ENCODE peak calls at places on chromosomes 3 and 15, in nine cellular contexts. One of them, this sample, is unnamed.

GRCh38 chr3:128072454-128073184 is 20.4 kb downstream of the SEC61A1 start:
- DNase-seq in OCI-LY7: no peak
- DNase-seq in heart right ventricle: no peak
- DNase-seq in fibroblast of the aortic adventitia: no peak
- DNase-seq in CD8-positive, alpha-beta T cell: no peak
- DNase-seq in mesendoderm: no peak
- DNase-seq in HCT116: no peak
- DNase-seq in Peyer's patch: no peak
- DNase-seq in lower leg skin: no peak
- DNase-seq in this sample: no peak

GRCh38 chr3:170611746-170612145 is 25.9 kb upstream of the SLC7A14 start:
- DNase-seq in fibroblast of the aortic adventitia: no peak
- DNase-seq in HCT116: no peak
- DNase-seq in heart right ventricle: no peak
- DNase-seq in Peyer's patch: no peak
- DNase-seq in lower leg skin: no peak
- DNase-seq in OCI-LY7: no peak
- DNase-seq in mesendoderm: no peak
- DNase-seq in CD8-positive, alpha-beta T cell: no peak
- DNase-seq in this sample: no peak

GRCh38 chr15:88810449-88810848 is 7.2 kb downstream of the ACAN start:
- DNase-seq in OCI-LY7: no peak
- DNase-seq in heart right ventricle: no peak
- DNase-seq in HCT116: no peak
- DNase-seq in CD8-positive, alpha-beta T cell: no peak
- DNase-seq in mesendoderm: peak
- DNase-seq in fibroblast of the aortic adventitia: no peak
- DNase-seq in lower leg skin: no peak
- DNase-seq in Peyer's patch: no peak
- DNase-seq in this sample: no peak

GRCh38 chr3:177512945-177513671 is 315.8 kb upstream of the TBL1XR1 start:
- DNase-seq in HCT116: no peak
- DNase-seq in Peyer's patch: no peak
- DNase-seq in heart right ventricle: no peak
- DNase-seq in fibroblast of the aortic adventitia: no peak
- DNase-seq in mesendoderm: no peak
- DNase-seq in CD8-positive, alpha-beta T cell: no peak
- DNase-seq in OCI-LY7: no peak
- DNase-seq in lower leg skin: no peak
- DNase-seq in this sample: no peak

GRCh38 chr3:79125313-79125984 is 642.3 kb downstream of the ROBO1 start:
- DNase-seq in mesendoderm: no peak
- DNase-seq in lower leg skin: no peak
- DNase-seq in CD8-positive, alpha-beta T cell: no peak
- DNase-seq in HCT116: no peak
- DNase-seq in fibroblast of the aortic adventitia: no peak
- DNase-seq in heart right ventricle: no peak
- DNase-seq in OCI-LY7: no peak
- DNase-seq in Peyer's patch: no peak
- DNase-seq in this sample: no peak

GRCh38 chr3:161349529-161350278 is 21.6 kb downstream of the SPTSSB start:
- DNase-seq in CD8-positive, alpha-beta T cell: peak
- DNase-seq in lower leg skin: no peak
- DNase-seq in Peyer's patch: no peak
- DNase-seq in OCI-LY7: no peak
- DNase-seq in HCT116: peak
- DNase-seq in mesendoderm: peak
- DNase-seq in heart right ventricle: no peak
- DNase-seq in fibroblast of the aortic adventitia: peak
- DNase-seq in this sample: no peak

GRCh38 chr3:10783360-10784346 is 32.4 kb upstream of the SLC6A11 start:
- DNase-seq in heart right ventricle: no peak
- DNase-seq in lower leg skin: no peak
- DNase-seq in fibroblast of the aortic adventitia: peak
- DNase-seq in Peyer's patch: no peak
- DNase-seq in CD8-positive, alpha-beta T cell: peak
- DNase-seq in mesendoderm: peak
- DNase-seq in HCT116: peak
- DNase-seq in OCI-LY7: peak
- DNase-seq in this sample: peak

GRCh38 chr3:182618981-182619591 is 174.2 kb upstream of the ATP11B start:
- DNase-seq in CD8-positive, alpha-beta T cell: no peak
- DNase-seq in HCT116: peak
- DNase-seq in fibroblast of the aortic adventitia: no peak
- DNase-seq in mesendoderm: no peak
- DNase-seq in OCI-LY7: no peak
- DNase-seq in Peyer's patch: no peak
- DNase-seq in lower leg skin: no peak
- DNase-seq in heart right ventricle: no peak
- DNase-seq in this sample: no peak

GRCh38 chr3:187291512-187292132 is at the start of gene MASP1:
- DNase-seq in heart right ventricle: peak
- DNase-seq in HCT116: no peak
- DNase-seq in OCI-LY7: no peak
- DNase-seq in CD8-positive, alpha-beta T cell: no peak
- DNase-seq in fibroblast of the aortic adventitia: peak
- DNase-seq in lower leg skin: no peak
- DNase-seq in mesendoderm: peak
- DNase-seq in Peyer's patch: no peak
- DNase-seq in this sample: no peak

GRCh38 chr3:86837871-86838270 is 153.1 kb downstream of the VGLL3 start:
- DNase-seq in heart right ventricle: no peak
- DNase-seq in OCI-LY7: no peak
- DNase-seq in CD8-positive, alpha-beta T cell: no peak
- DNase-seq in Peyer's patch: no peak
- DNase-seq in mesendoderm: no peak
- DNase-seq in lower leg skin: no peak
- DNase-seq in HCT116: no peak
- DNase-seq in fibroblast of the aortic adventitia: no peak
- DNase-seq in this sample: no peak

GRCh38 chr3:59127071-59127470 is 77.2 kb upstream of the CFAP20DC start:
- DNase-seq in lower leg skin: no peak
- DNase-seq in OCI-LY7: no peak
- DNase-seq in CD8-positive, alpha-beta T cell: no peak
- DNase-seq in HCT116: no peak
- DNase-seq in mesendoderm: no peak
- DNase-seq in Peyer's patch: no peak
- DNase-seq in fibroblast of the aortic adventitia: peak
- DNase-seq in heart right ventricle: no peak
- DNase-seq in this sample: no peak

GRCh38 chr3:187737401-187738088 is 7.7 kb downstream of the BCL6 start:
- DNase-seq in Peyer's patch: peak
- DNase-seq in CD8-positive, alpha-beta T cell: peak
- DNase-seq in mesendoderm: peak
- DNase-seq in HCT116: no peak
- DNase-seq in fibroblast of the aortic adventitia: peak
- DNase-seq in lower leg skin: peak
- DNase-seq in heart right ventricle: peak
- DNase-seq in OCI-LY7: no peak
- DNase-seq in this sample: no peak

GRCh38 chr3:112035241-112035640 is 705 bp downstream of the TMPRSS7 start:
- DNase-seq in CD8-positive, alpha-beta T cell: no peak
- DNase-seq in Peyer's patch: no peak
- DNase-seq in fibroblast of the aortic adventitia: no peak
- DNase-seq in HCT116: no peak
- DNase-seq in mesendoderm: no peak
- DNase-seq in lower leg skin: no peak
- DNase-seq in OCI-LY7: no peak
- DNase-seq in heart right ventricle: no peak
- DNase-seq in this sample: no peak

GRCh38 chr3:112042842-112043280 is 8.3 kb downstream of the TMPRSS7 start:
- DNase-seq in OCI-LY7: no peak
- DNase-seq in lower leg skin: no peak
- DNase-seq in CD8-positive, alpha-beta T cell: no peak
- DNase-seq in Peyer's patch: no peak
- DNase-seq in fibroblast of the aortic adventitia: no peak
- DNase-seq in heart right ventricle: no peak
- DNase-seq in mesendoderm: no peak
- DNase-seq in HCT116: no peak
- DNase-seq in this sample: no peak

GRCh38 chr3:112034436-112034835 is at the start of gene TMPRSS7:
- DNase-seq in lower leg skin: no peak
- DNase-seq in heart right ventricle: no peak
- DNase-seq in mesendoderm: no peak
- DNase-seq in CD8-positive, alpha-beta T cell: no peak
- DNase-seq in Peyer's patch: no peak
- DNase-seq in HCT116: no peak
- DNase-seq in fibroblast of the aortic adventitia: no peak
- DNase-seq in OCI-LY7: no peak
- DNase-seq in this sample: no peak

GRCh38 chr3:112043621-112044201 is 9.2 kb downstream of the TMPRSS7 start:
- DNase-seq in Peyer's patch: peak
- DNase-seq in OCI-LY7: peak
- DNase-seq in mesendoderm: peak
- DNase-seq in CD8-positive, alpha-beta T cell: peak
- DNase-seq in lower leg skin: no peak
- DNase-seq in heart right ventricle: peak
- DNase-seq in HCT116: peak
- DNase-seq in fibroblast of the aortic adventitia: peak
- DNase-seq in this sample: no peak

GRCh38 chr3:112038863-112039262 is 4.3 kb downstream of the TMPRSS7 start:
- DNase-seq in CD8-positive, alpha-beta T cell: no peak
- DNase-seq in mesendoderm: no peak
- DNase-seq in lower leg skin: no peak
- DNase-seq in OCI-LY7: peak
- DNase-seq in HCT116: no peak
- DNase-seq in fibroblast of the aortic adventitia: peak
- DNase-seq in Peyer's patch: no peak
- DNase-seq in heart right ventricle: no peak
- DNase-seq in this sample: no peak
- H3K4me3 ChIP-seq in CD8-positive, alpha-beta T cell: no peak
- H3K4me3 ChIP-seq in mesendoderm: no peak
- H3K4me3 ChIP-seq in lower leg skin: no peak
- H3K4me3 ChIP-seq in OCI-LY7: no peak
- H3K4me3 ChIP-seq in HCT116: no peak
- H3K4me3 ChIP-seq in fibroblast of the aortic adventitia: no peak
- H3K4me3 ChIP-seq in Peyer's patch: no peak
- H3K4me3 ChIP-seq in heart right ventricle: no peak
- H3K4me3 ChIP-seq in this sample: no peak

DNA sequence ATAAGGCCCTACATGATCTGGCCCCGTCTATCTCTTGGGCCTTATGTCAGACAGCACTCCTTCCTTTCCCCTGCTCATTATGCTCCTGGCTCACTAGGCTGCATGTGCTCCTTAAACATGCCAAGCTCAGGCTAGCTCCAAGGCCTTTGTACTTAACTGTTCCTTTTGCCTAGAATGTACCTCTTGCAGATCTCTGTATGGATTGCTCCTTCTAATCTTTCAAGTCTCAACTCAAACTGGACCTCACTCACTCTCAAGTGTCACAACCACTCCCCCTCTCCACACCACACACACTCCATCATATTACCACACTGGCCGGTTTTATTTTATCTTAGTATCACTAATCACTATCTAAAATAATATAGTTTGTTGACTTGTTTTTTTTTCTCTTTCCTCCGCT is 36.4 kb downstream of the ZMAT3 start:
- DNase-seq in Peyer's patch: no peak
- DNase-seq in OCI-LY7: no peak
- DNase-seq in heart right ventricle: no peak
- DNase-seq in fibroblast of the aortic adventitia: no peak
- DNase-seq in HCT116: no peak
- DNase-seq in CD8-positive, alpha-beta T cell: no peak
- DNase-seq in lower leg skin: no peak
- DNase-seq in mesendoderm: no peak
- DNase-seq in this sample: no peak
- H3K4me3 ChIP-seq in Peyer's patch: no peak
- H3K4me3 ChIP-seq in OCI-LY7: no peak
- H3K4me3 ChIP-seq in heart right ventricle: no peak
- H3K4me3 ChIP-seq in fibroblast of the aortic adventitia: no peak
- H3K4me3 ChIP-seq in HCT116: no peak
- H3K4me3 ChIP-seq in CD8-positive, alpha-beta T cell: no peak
- H3K4me3 ChIP-seq in lower leg skin: no peak
- H3K4me3 ChIP-seq in mesendoderm: no peak
- H3K4me3 ChIP-seq in this sample: no peak

GRCh38 chr3:76474632-76475031 is 565.3 kb upstream of the ROBO2 start:
- DNase-seq in fibroblast of the aortic adventitia: no peak
- DNase-seq in lower leg skin: no peak
- DNase-seq in mesendoderm: peak
- DNase-seq in heart right ventricle: no peak
- DNase-seq in OCI-LY7: no peak
- DNase-seq in Peyer's patch: no peak
- DNase-seq in CD8-positive, alpha-beta T cell: no peak
- DNase-seq in HCT116: no peak
- DNase-seq in this sample: no peak

DNA sequence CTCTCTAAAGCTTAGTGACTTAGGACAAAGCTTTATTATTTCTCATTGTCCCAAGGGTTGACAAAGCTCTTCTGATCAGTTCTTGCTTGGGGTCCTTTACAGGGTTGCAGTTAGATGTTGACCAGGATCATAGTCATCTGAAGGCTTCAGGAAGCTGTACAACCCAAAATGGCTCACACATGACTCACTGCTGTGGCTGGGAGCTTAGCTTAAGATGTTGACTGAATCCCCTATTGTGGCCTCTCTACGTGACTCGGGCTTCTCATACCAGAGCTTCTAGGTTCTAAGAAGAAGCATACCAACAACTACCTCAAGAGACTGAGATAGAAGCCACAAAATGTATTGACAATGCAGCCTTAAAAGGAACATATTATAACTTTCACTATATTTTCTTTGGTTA is 569.6 kb upstream of the ROBO2 start:
- DNase-seq in Peyer's patch: no peak
- DNase-seq in OCI-LY7: no peak
- DNase-seq in heart right ventricle: no peak
- DNase-seq in HCT116: no peak
- DNase-seq in CD8-positive, alpha-beta T cell: no peak
- DNase-seq in fibroblast of the aortic adventitia: no peak
- DNase-seq in mesendoderm: peak
- DNase-seq in lower leg skin: no peak
- DNase-seq in this sample: no peak
- H3K4me3 ChIP-seq in Peyer's patch: no peak
- H3K4me3 ChIP-seq in OCI-LY7: no peak
- H3K4me3 ChIP-seq in heart right ventricle: no peak
- H3K4me3 ChIP-seq in HCT116: no peak
- H3K4me3 ChIP-seq in CD8-positive, alpha-beta T cell: no peak
- H3K4me3 ChIP-seq in fibroblast of the aortic adventitia: no peak
- H3K4me3 ChIP-seq in mesendoderm: no peak
- H3K4me3 ChIP-seq in lower leg skin: no peak
- H3K4me3 ChIP-seq in this sample: no peak

DNA sequence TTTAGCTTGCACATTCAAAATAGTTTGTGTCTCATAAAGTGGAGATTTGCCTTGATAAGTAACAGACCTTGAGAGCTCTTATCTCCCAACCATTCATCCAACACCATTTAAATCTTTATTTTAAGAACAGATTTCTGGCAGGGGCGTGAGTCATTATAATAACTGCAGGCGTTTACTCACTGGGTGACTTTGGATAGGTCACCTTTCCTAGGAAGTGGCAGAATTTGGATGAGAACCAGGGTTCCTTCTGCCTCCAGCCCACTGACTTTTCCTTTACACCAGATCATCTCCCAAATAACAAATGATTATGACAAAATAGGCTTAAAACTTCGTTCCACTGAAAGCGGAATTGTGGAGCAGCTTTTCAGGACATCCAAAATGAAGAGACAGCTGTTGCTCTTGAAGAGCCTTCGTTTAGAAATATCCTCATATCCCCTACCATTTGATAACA is 5.0 kb downstream of the LMCD1 start:
- DNase-seq in heart right ventricle: no peak
- DNase-seq in fibroblast of the aortic adventitia: peak
- DNase-seq in OCI-LY7: no peak
- DNase-seq in Peyer's patch: no peak
- DNase-seq in CD8-positive, alpha-beta T cell: no peak
- DNase-seq in lower leg skin: no peak
- DNase-seq in mesendoderm: no peak
- DNase-seq in HCT116: no peak
- DNase-seq in this sample: no peak
- H3K4me3 ChIP-seq in heart right ventricle: no peak
- H3K4me3 ChIP-seq in fibroblast of the aortic adventitia: no peak
- H3K4me3 ChIP-seq in OCI-LY7: no peak
- H3K4me3 ChIP-seq in Peyer's patch: no peak
- H3K4me3 ChIP-seq in CD8-positive, alpha-beta T cell: no peak
- H3K4me3 ChIP-seq in lower leg skin: no peak
- H3K4me3 ChIP-seq in mesendoderm: no peak
- H3K4me3 ChIP-seq in HCT116: no peak
- H3K4me3 ChIP-seq in this sample: no peak

GRCh38 chr15:99753066-99753465 is 19.8 kb upstream of the LYSMD4 start:
- DNase-seq in mesendoderm: peak
- DNase-seq in Peyer's patch: no peak
- DNase-seq in HCT116: no peak
- DNase-seq in heart right ventricle: no peak
- DNase-seq in CD8-positive, alpha-beta T cell: no peak
- DNase-seq in lower leg skin: no peak
- DNase-seq in fibroblast of the aortic adventitia: no peak
- DNase-seq in OCI-LY7: no peak
- DNase-seq in this sample: no peak
- H3K4me3 ChIP-seq in mesendoderm: no peak
- H3K4me3 ChIP-seq in Peyer's patch: no peak
- H3K4me3 ChIP-seq in HCT116: no peak
- H3K4me3 ChIP-seq in heart right ventricle: no peak
- H3K4me3 ChIP-seq in CD8-positive, alpha-beta T cell: no peak
- H3K4me3 ChIP-seq in lower leg skin: no peak
- H3K4me3 ChIP-seq in fibroblast of the aortic adventitia: no peak
- H3K4me3 ChIP-seq in OCI-LY7: no peak
- H3K4me3 ChIP-seq in this sample: no peak